ENCODE peak calls at places on chromosome 3, in seven cellular contexts. One of them, this sample, is unnamed.
A peak's percentile ranks its signal among the peaks of the same experiment; 100 is the strongest.

GRCh38 chr3:78221796-78222195 is 1181.9 kb downstream of the ROBO2 start:
- DNase-seq in stimulated activated CD8-positive, alpha-beta memory T cell treated with anti-CD3 and anti-CD28 coated beads, Interleukin-4, amount 100 ng/mL, for 4 hours: no peak
- DNase-seq in IMR-90: peak; percentile 19
- DNase-seq in MCF 10A: no peak
- DNase-seq in right cardiac atrium: no peak
- DNase-seq in effector CD4-positive, alpha-beta T cell: no peak
- DNase-seq in fibroblast of the conjunctiva: no peak
- DNase-seq in this sample: peak; percentile 45

GRCh38 chr3:45596290-45596791 is 1.8 kb downstream of the LIMD1 start:
- DNase-seq in stimulated activated CD8-positive, alpha-beta memory T cell treated with anti-CD3 and anti-CD28 coated beads, Interleukin-4, amount 100 ng/mL, for 4 hours: no peak
- DNase-seq in IMR-90: no peak
- DNase-seq in MCF 10A: no peak
- DNase-seq in right cardiac atrium: no peak
- DNase-seq in effector CD4-positive, alpha-beta T cell: no peak
- DNase-seq in fibroblast of the conjunctiva: no peak
- DNase-seq in this sample: no peak

GRCh38 chr3:182755308-182756106 is 37.8 kb upstream of the ATP11B start:
- DNase-seq in stimulated activated CD8-positive, alpha-beta memory T cell treated with anti-CD3 and anti-CD28 coated beads, Interleukin-4, amount 100 ng/mL, for 4 hours: no peak
- DNase-seq in IMR-90: peak; percentile 18
- DNase-seq in MCF 10A: no peak
- DNase-seq in right cardiac atrium: no peak
- DNase-seq in effector CD4-positive, alpha-beta T cell: no peak
- DNase-seq in fibroblast of the conjunctiva: no peak
- DNase-seq in this sample: no peak

GRCh38 chr3:177357352-177358084 is 160.2 kb upstream of the TBL1XR1 start:
- DNase-seq in stimulated activated CD8-positive, alpha-beta memory T cell treated with anti-CD3 and anti-CD28 coated beads, Interleukin-4, amount 100 ng/mL, for 4 hours: no peak
- DNase-seq in IMR-90: peak; percentile 89
- DNase-seq in MCF 10A: peak; percentile 92
- DNase-seq in right cardiac atrium: no peak
- DNase-seq in effector CD4-positive, alpha-beta T cell: no peak
- DNase-seq in fibroblast of the conjunctiva: peak; percentile 68
- DNase-seq in this sample: peak; percentile 93

GRCh38 chr3:45760878-45761711 is 35.2 kb downstream of the SLC6A20 start:
- DNase-seq in stimulated activated CD8-positive, alpha-beta memory T cell treated with anti-CD3 and anti-CD28 coated beads, Interleukin-4, amount 100 ng/mL, for 4 hours: peak; percentile 6
- DNase-seq in IMR-90: peak; percentile 76
- DNase-seq in MCF 10A: peak; percentile 62
- DNase-seq in right cardiac atrium: peak; percentile 59
- DNase-seq in effector CD4-positive, alpha-beta T cell: peak; percentile 28
- DNase-seq in fibroblast of the conjunctiva: peak; percentile 62
- DNase-seq in this sample: peak; percentile 13

GRCh38 chr3:101148001-101148400 is 154.8 kb upstream of the ABI3BP start:
- DNase-seq in stimulated activated CD8-positive, alpha-beta memory T cell treated with anti-CD3 and anti-CD28 coated beads, Interleukin-4, amount 100 ng/mL, for 4 hours: no peak
- DNase-seq in IMR-90: no peak
- DNase-seq in MCF 10A: no peak
- DNase-seq in right cardiac atrium: no peak
- DNase-seq in effector CD4-positive, alpha-beta T cell: no peak
- DNase-seq in fibroblast of the conjunctiva: no peak
- DNase-seq in this sample: no peak

GRCh38 chr3:57281710-57282109 is 10.8 kb downstream of the ASB14 start:
- DNase-seq in stimulated activated CD8-positive, alpha-beta memory T cell treated with anti-CD3 and anti-CD28 coated beads, Interleukin-4, amount 100 ng/mL, for 4 hours: no peak
- DNase-seq in IMR-90: peak; percentile 51
- DNase-seq in MCF 10A: no peak
- DNase-seq in right cardiac atrium: no peak
- DNase-seq in effector CD4-positive, alpha-beta T cell: no peak
- DNase-seq in fibroblast of the conjunctiva: no peak
- DNase-seq in this sample: no peak

GRCh38 chr3:64518950-64519349 is 168.8 kb downstream of the ADAMTS9 start:
- DNase-seq in stimulated activated CD8-positive, alpha-beta memory T cell treated with anti-CD3 and anti-CD28 coated beads, Interleukin-4, amount 100 ng/mL, for 4 hours: no peak
- DNase-seq in IMR-90: peak; percentile 41
- DNase-seq in MCF 10A: no peak
- DNase-seq in right cardiac atrium: no peak
- DNase-seq in effector CD4-positive, alpha-beta T cell: no peak
- DNase-seq in fibroblast of the conjunctiva: no peak
- DNase-seq in this sample: peak; percentile 65

GRCh38 chr3:15325228-15325627 is 7.2 kb downstream of the SH3BP5 start:
- DNase-seq in stimulated activated CD8-positive, alpha-beta memory T cell treated with anti-CD3 and anti-CD28 coated beads, Interleukin-4, amount 100 ng/mL, for 4 hours: no peak
- DNase-seq in IMR-90: peak; percentile 85
- DNase-seq in MCF 10A: no peak
- DNase-seq in right cardiac atrium: peak; percentile 69
- DNase-seq in effector CD4-positive, alpha-beta T cell: no peak
- DNase-seq in fibroblast of the conjunctiva: no peak
- DNase-seq in this sample: no peak

GRCh38 chr3:107384428-107384827 is 7.2 kb downstream of the CCDC54 start:
- DNase-seq in stimulated activated CD8-positive, alpha-beta memory T cell treated with anti-CD3 and anti-CD28 coated beads, Interleukin-4, amount 100 ng/mL, for 4 hours: no peak
- DNase-seq in IMR-90: no peak
- DNase-seq in MCF 10A: no peak
- DNase-seq in right cardiac atrium: no peak
- DNase-seq in effector CD4-positive, alpha-beta T cell: no peak
- DNase-seq in fibroblast of the conjunctiva: no peak
- DNase-seq in this sample: peak; percentile 76